ENCODE peak calls at places on chromosomes 11 and 22, in six cellular contexts. One of them, this sample, is unnamed.

GRCh38 chr22:29520851-29521250 is 32.7 kb downstream of the THOC5 start:
- DNase-seq in vagina: no peak
- DNase-seq in thoracic aorta: no peak
- DNase-seq in HL-60: no peak
- DNase-seq in Caco-2: no peak
- DNase-seq in fibroblast of pulmonary artery: peak
- DNase-seq in this sample: no peak

GRCh38 chr22:47406896-47407295 is 644.4 kb downstream of the TBC1D22A start:
- DNase-seq in vagina: peak
- DNase-seq in thoracic aorta: no peak
- DNase-seq in HL-60: no peak
- DNase-seq in Caco-2: peak
- DNase-seq in fibroblast of pulmonary artery: no peak
- DNase-seq in this sample: no peak

GRCh38 chr11:70661763-70662501 is 263.6 kb downstream of the CTTN start:
- DNase-seq in vagina: no peak
- DNase-seq in thoracic aorta: no peak
- DNase-seq in HL-60: no peak
- DNase-seq in Caco-2: no peak
- DNase-seq in fibroblast of pulmonary artery: no peak
- DNase-seq in this sample: no peak

GRCh38 chr11:5443835-5444393 is 2.6 kb upstream of the OR51I1 start:
- DNase-seq in vagina: no peak
- DNase-seq in thoracic aorta: no peak
- DNase-seq in HL-60: no peak
- DNase-seq in Caco-2: no peak
- DNase-seq in fibroblast of pulmonary artery: no peak
- DNase-seq in this sample: no peak

GRCh38 chr11:2189938-2190669 is 18.5 kb upstream of the TH start:
- DNase-seq in vagina: no peak
- DNase-seq in thoracic aorta: no peak
- DNase-seq in HL-60: no peak
- DNase-seq in Caco-2: no peak
- DNase-seq in fibroblast of pulmonary artery: no peak
- DNase-seq in this sample: no peak

GRCh38 chr11:74311352-74311926 is at the start of gene P4HA3:
- DNase-seq in vagina: no peak
- DNase-seq in thoracic aorta: no peak
- DNase-seq in HL-60: peak
- DNase-seq in Caco-2: peak
- DNase-seq in fibroblast of pulmonary artery: peak
- DNase-seq in this sample: no peak

GRCh38 chr11:69878144-69878883 is 59.1 kb upstream of the FGF3 start:
- DNase-seq in vagina: no peak
- DNase-seq in thoracic aorta: no peak
- DNase-seq in HL-60: no peak
- DNase-seq in Caco-2: peak
- DNase-seq in fibroblast of pulmonary artery: no peak
- DNase-seq in this sample: no peak

GRCh38 chr22:45129703-45130524 is 33.8 kb upstream of the NUP50 start:
- DNase-seq in vagina: no peak
- DNase-seq in thoracic aorta: no peak
- DNase-seq in HL-60: no peak
- DNase-seq in Caco-2: no peak
- DNase-seq in fibroblast of pulmonary artery: no peak
- DNase-seq in this sample: no peak

GRCh38 chr22:45537734-45538181 is 35.1 kb downstream of the FBLN1 start:
- DNase-seq in vagina: no peak
- DNase-seq in thoracic aorta: no peak
- DNase-seq in HL-60: no peak
- DNase-seq in Caco-2: no peak
- DNase-seq in fibroblast of pulmonary artery: peak
- DNase-seq in this sample: no peak

GRCh38 chr22:21920341-21921183 is 32.1 kb downstream of the PPM1F start:
- DNase-seq in vagina: no peak
- DNase-seq in thoracic aorta: no peak
- DNase-seq in HL-60: no peak
- DNase-seq in Caco-2: no peak
- DNase-seq in fibroblast of pulmonary artery: no peak
- DNase-seq in this sample: no peak

GRCh38 chr11:128045094-128045725 is 542.1 kb downstream of the ETS1 start:
- DNase-seq in vagina: no peak
- DNase-seq in thoracic aorta: no peak
- DNase-seq in HL-60: no peak
- DNase-seq in Caco-2: no peak
- DNase-seq in fibroblast of pulmonary artery: no peak
- DNase-seq in this sample: no peak

GRCh38 chr11:62340269-62340901 is 3.1 kb downstream of the ASRGL1 start:
- DNase-seq in vagina: no peak
- DNase-seq in thoracic aorta: no peak
- DNase-seq in HL-60: peak
- DNase-seq in Caco-2: peak
- DNase-seq in fibroblast of pulmonary artery: peak
- DNase-seq in this sample: no peak

GRCh38 chr11:64644348-64645242 is 53.6 kb downstream of the SLC22A12 start:
- DNase-seq in vagina: no peak
- DNase-seq in thoracic aorta: no peak
- DNase-seq in HL-60: peak
- DNase-seq in Caco-2: no peak
- DNase-seq in fibroblast of pulmonary artery: no peak
- DNase-seq in this sample: no peak

GRCh38 chr11:68890490-68891231 is 13.0 kb downstream of the MRPL21 start:
- DNase-seq in vagina: no peak
- DNase-seq in thoracic aorta: peak
- DNase-seq in HL-60: peak
- DNase-seq in Caco-2: no peak
- DNase-seq in fibroblast of pulmonary artery: peak
- DNase-seq in this sample: no peak

GRCh38 chr22:25478573-25478972 is 85.9 kb upstream of the GRK3 start:
- DNase-seq in vagina: no peak
- DNase-seq in thoracic aorta: no peak
- DNase-seq in HL-60: no peak
- DNase-seq in Caco-2: no peak
- DNase-seq in fibroblast of pulmonary artery: no peak
- DNase-seq in this sample: peak

GRCh38 chr11:102798012-102798746 is at the start of gene MMP1:
- DNase-seq in vagina: no peak
- DNase-seq in thoracic aorta: no peak
- DNase-seq in HL-60: no peak
- DNase-seq in Caco-2: no peak
- DNase-seq in fibroblast of pulmonary artery: peak
- DNase-seq in this sample: no peak

GRCh38 chr11:1862588-1863351 is 9.9 kb downstream of the LSP1 start:
- DNase-seq in vagina: no peak
- DNase-seq in thoracic aorta: no peak
- DNase-seq in HL-60: no peak
- DNase-seq in Caco-2: no peak
- DNase-seq in fibroblast of pulmonary artery: peak
- DNase-seq in this sample: no peak

GRCh38 chr11:5336331-5336730 is 7.0 kb downstream of the OR51B5 start:
- DNase-seq in vagina: no peak
- DNase-seq in thoracic aorta: no peak
- DNase-seq in HL-60: no peak
- DNase-seq in Caco-2: no peak
- DNase-seq in fibroblast of pulmonary artery: peak
- DNase-seq in this sample: no peak

DNA sequence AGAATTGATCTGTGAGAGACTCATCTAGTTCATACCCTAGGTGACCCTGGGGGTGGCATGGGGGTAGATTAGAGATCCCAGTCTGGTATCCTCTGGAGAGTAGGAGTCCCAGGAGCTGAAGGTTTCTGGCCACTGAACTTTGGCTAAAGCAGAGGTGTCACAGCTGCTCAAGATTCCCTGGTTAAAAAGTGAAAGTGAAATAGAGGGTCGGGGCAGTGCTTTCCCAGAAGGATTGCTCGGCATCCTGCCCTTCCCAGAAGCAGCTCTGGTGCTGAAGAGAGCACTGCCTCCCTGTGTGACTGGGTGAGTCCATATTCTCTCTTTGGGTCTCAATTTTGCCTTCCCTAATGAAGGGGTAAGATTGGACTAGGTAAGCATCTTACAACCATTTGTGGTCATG is 651 bp downstream of the IL18BP start:
- DNase-seq in vagina: no peak
- DNase-seq in thoracic aorta: no peak
- DNase-seq in HL-60: no peak
- DNase-seq in Caco-2: no peak
- DNase-seq in fibroblast of pulmonary artery: peak
- DNase-seq in this sample: no peak
- H3K4me3 ChIP-seq in vagina: peak
- H3K4me3 ChIP-seq in thoracic aorta: peak
- H3K4me3 ChIP-seq in HL-60: no peak
- H3K4me3 ChIP-seq in Caco-2: no peak
- H3K4me3 ChIP-seq in fibroblast of pulmonary artery: no peak
- H3K4me3 ChIP-seq in this sample: no peak

GRCh38 chr22:38270091-38270972 is 2.5 kb downstream of the TMEM184B start:
- DNase-seq in vagina: no peak
- DNase-seq in thoracic aorta: no peak
- DNase-seq in HL-60: no peak
- DNase-seq in Caco-2: no peak
- DNase-seq in fibroblast of pulmonary artery: no peak
- DNase-seq in this sample: no peak
- TF ChIP-seq CTCF in vagina: no peak
- TF ChIP-seq CTCF in thoracic aorta: no peak
- TF ChIP-seq CTCF in HL-60: no peak
- TF ChIP-seq CTCF in Caco-2: no peak
- TF ChIP-seq CTCF in fibroblast of pulmonary artery: no peak
- TF ChIP-seq CTCF in this sample: no peak

GRCh38 chr11:60982184-60982583 is 10.7 kb downstream of the CD6 start:
- DNase-seq in vagina: no peak
- DNase-seq in thoracic aorta: no peak
- DNase-seq in HL-60: no peak
- DNase-seq in Caco-2: no peak
- DNase-seq in fibroblast of pulmonary artery: no peak
- DNase-seq in this sample: no peak
- H3K4me3 ChIP-seq in vagina: no peak
- H3K4me3 ChIP-seq in thoracic aorta: no peak
- H3K4me3 ChIP-seq in HL-60: no peak
- H3K4me3 ChIP-seq in Caco-2: no peak
- H3K4me3 ChIP-seq in fibroblast of pulmonary artery: no peak
- H3K4me3 ChIP-seq in this sample: no peak

GRCh38 chr11:31641477-31642062 is 132.0 kb downstream of the ELP4 start:
- DNase-seq in vagina: no peak
- DNase-seq in thoracic aorta: no peak
- DNase-seq in HL-60: no peak
- DNase-seq in Caco-2: peak
- DNase-seq in fibroblast of pulmonary artery: peak
- DNase-seq in this sample: no peak
- TF ChIP-seq CTCF in vagina: no peak
- TF ChIP-seq CTCF in thoracic aorta: no peak
- TF ChIP-seq CTCF in HL-60: no peak
- TF ChIP-seq CTCF in Caco-2: peak
- TF ChIP-seq CTCF in fibroblast of pulmonary artery: peak
- TF ChIP-seq CTCF in this sample: peak

GRCh38 chr11:120184371-120184945 is 26.4 kb upstream of the OAF start:
- DNase-seq in vagina: peak
- DNase-seq in thoracic aorta: no peak
- DNase-seq in HL-60: no peak
- DNase-seq in Caco-2: peak
- DNase-seq in fibroblast of pulmonary artery: no peak
- DNase-seq in this sample: no peak
- H3K4me3 ChIP-seq in vagina: no peak
- H3K4me3 ChIP-seq in thoracic aorta: no peak
- H3K4me3 ChIP-seq in HL-60: no peak
- H3K4me3 ChIP-seq in Caco-2: peak
- H3K4me3 ChIP-seq in fibroblast of pulmonary artery: no peak
- H3K4me3 ChIP-seq in this sample: no peak

GRCh38 chr11:67371549-67372231 is 1.7 kb downstream of the CLCF1 start:
- DNase-seq in vagina: no peak
- DNase-seq in thoracic aorta: no peak
- DNase-seq in HL-60: peak
- DNase-seq in Caco-2: peak
- DNase-seq in fibroblast of pulmonary artery: peak
- DNase-seq in this sample: no peak
- TF ChIP-seq CTCF in vagina: no peak
- TF ChIP-seq CTCF in thoracic aorta: peak
- TF ChIP-seq CTCF in HL-60: no peak
- TF ChIP-seq CTCF in Caco-2: peak
- TF ChIP-seq CTCF in fibroblast of pulmonary artery: peak
- TF ChIP-seq CTCF in this sample: no peak